ENCODE peak calls at places on chromosomes 6 and 20, in five cellular contexts. One of them, this sample, is unnamed.

GRCh38 chr20:61019322-61019721 is 232.7 kb upstream of the CDH4 start:
- DNase-seq in heart left ventricle: no peak
- DNase-seq in left lung: peak
- DNase-seq in caudate nucleus: no peak
- DNase-seq in DND-41: no peak
- DNase-seq in this sample: no peak

GRCh38 chr6:91376686-91377085 is 789.8 kb upstream of the MAP3K7 start:
- DNase-seq in heart left ventricle: no peak
- DNase-seq in left lung: peak
- DNase-seq in caudate nucleus: no peak
- DNase-seq in DND-41: no peak
- DNase-seq in this sample: no peak

GRCh38 chr6:35294308-35294945 is 3.2 kb upstream of the DEF6 start:
- DNase-seq in heart left ventricle: peak
- DNase-seq in left lung: no peak
- DNase-seq in caudate nucleus: no peak
- DNase-seq in DND-41: peak
- DNase-seq in this sample: no peak

GRCh38 chr20:51500311-51500710 is 42.2 kb downstream of the NFATC2 start:
- DNase-seq in heart left ventricle: no peak
- DNase-seq in left lung: no peak
- DNase-seq in caudate nucleus: peak
- DNase-seq in DND-41: no peak
- DNase-seq in this sample: no peak

GRCh38 chr6:2454180-2454579 is 208.8 kb upstream of the GMDS start:
- DNase-seq in heart left ventricle: no peak
- DNase-seq in left lung: no peak
- DNase-seq in caudate nucleus: no peak
- DNase-seq in DND-41: no peak
- DNase-seq in this sample: no peak

GRCh38 chr6:75117701-75118100 is 88.2 kb downstream of the COL12A1 start:
- DNase-seq in heart left ventricle: no peak
- DNase-seq in left lung: no peak
- DNase-seq in caudate nucleus: no peak
- DNase-seq in DND-41: no peak
- DNase-seq in this sample: no peak

GRCh38 chr6:111523484-111524166 is 40.6 kb upstream of the REV3L start:
- DNase-seq in heart left ventricle: no peak
- DNase-seq in left lung: no peak
- DNase-seq in caudate nucleus: no peak
- DNase-seq in DND-41: no peak
- DNase-seq in this sample: no peak

GRCh38 chr6:90062667-90063066 is 168.4 kb downstream of the GJA10 start:
- DNase-seq in heart left ventricle: no peak
- DNase-seq in left lung: no peak
- DNase-seq in caudate nucleus: no peak
- DNase-seq in DND-41: no peak
- DNase-seq in this sample: no peak

GRCh38 chr20:40471261-40471629 is 217.8 kb downstream of the MAFB start:
- DNase-seq in heart left ventricle: no peak
- DNase-seq in left lung: no peak
- DNase-seq in caudate nucleus: no peak
- DNase-seq in DND-41: no peak
- DNase-seq in this sample: no peak

GRCh38 chr6:98841589-98842488 is 7.5 kb downstream of the POU3F2 start:
- DNase-seq in heart left ventricle: no peak
- DNase-seq in left lung: no peak
- DNase-seq in caudate nucleus: no peak
- DNase-seq in DND-41: no peak
- DNase-seq in this sample: no peak

GRCh38 chr6:139654888-139655782 is 280.7 kb upstream of the CITED2 start:
- DNase-seq in heart left ventricle: no peak
- DNase-seq in left lung: no peak
- DNase-seq in caudate nucleus: no peak
- DNase-seq in DND-41: no peak
- DNase-seq in this sample: no peak

GRCh38 chr6:35370124-35370741 is 27.9 kb downstream of the PPARD start:
- DNase-seq in heart left ventricle: peak
- DNase-seq in left lung: peak
- DNase-seq in caudate nucleus: no peak
- DNase-seq in DND-41: peak
- DNase-seq in this sample: no peak

GRCh38 chr6:40642190-40642589 is 55.0 kb upstream of the LRFN2 start:
- DNase-seq in heart left ventricle: no peak
- DNase-seq in left lung: no peak
- DNase-seq in caudate nucleus: no peak
- DNase-seq in DND-41: no peak
- DNase-seq in this sample: no peak

GRCh38 chr20:48298424-48298823 is 513.1 kb upstream of the SULF2 start:
- DNase-seq in heart left ventricle: no peak
- DNase-seq in left lung: no peak
- DNase-seq in caudate nucleus: no peak
- DNase-seq in DND-41: no peak
- DNase-seq in this sample: no peak
- H3K27ac ChIP-seq in heart left ventricle: no peak
- H3K27ac ChIP-seq in left lung: no peak
- H3K27ac ChIP-seq in caudate nucleus: no peak
- H3K27ac ChIP-seq in DND-41: no peak
- H3K27ac ChIP-seq in this sample: no peak

GRCh38 chr6:121581327-121581726 is 145.9 kb downstream of the GJA1 start:
- DNase-seq in heart left ventricle: no peak
- DNase-seq in left lung: no peak
- DNase-seq in caudate nucleus: no peak
- DNase-seq in DND-41: no peak
- DNase-seq in this sample: no peak

GRCh38 chr6:121582262-121582661 is 146.8 kb downstream of the GJA1 start:
- DNase-seq in heart left ventricle: no peak
- DNase-seq in left lung: no peak
- DNase-seq in caudate nucleus: no peak
- DNase-seq in DND-41: no peak
- DNase-seq in this sample: no peak

GRCh38 chr6:121590438-121590837 is 155.0 kb downstream of the GJA1 start:
- DNase-seq in heart left ventricle: no peak
- DNase-seq in left lung: no peak
- DNase-seq in caudate nucleus: no peak
- DNase-seq in DND-41: no peak
- DNase-seq in this sample: no peak

DNA sequence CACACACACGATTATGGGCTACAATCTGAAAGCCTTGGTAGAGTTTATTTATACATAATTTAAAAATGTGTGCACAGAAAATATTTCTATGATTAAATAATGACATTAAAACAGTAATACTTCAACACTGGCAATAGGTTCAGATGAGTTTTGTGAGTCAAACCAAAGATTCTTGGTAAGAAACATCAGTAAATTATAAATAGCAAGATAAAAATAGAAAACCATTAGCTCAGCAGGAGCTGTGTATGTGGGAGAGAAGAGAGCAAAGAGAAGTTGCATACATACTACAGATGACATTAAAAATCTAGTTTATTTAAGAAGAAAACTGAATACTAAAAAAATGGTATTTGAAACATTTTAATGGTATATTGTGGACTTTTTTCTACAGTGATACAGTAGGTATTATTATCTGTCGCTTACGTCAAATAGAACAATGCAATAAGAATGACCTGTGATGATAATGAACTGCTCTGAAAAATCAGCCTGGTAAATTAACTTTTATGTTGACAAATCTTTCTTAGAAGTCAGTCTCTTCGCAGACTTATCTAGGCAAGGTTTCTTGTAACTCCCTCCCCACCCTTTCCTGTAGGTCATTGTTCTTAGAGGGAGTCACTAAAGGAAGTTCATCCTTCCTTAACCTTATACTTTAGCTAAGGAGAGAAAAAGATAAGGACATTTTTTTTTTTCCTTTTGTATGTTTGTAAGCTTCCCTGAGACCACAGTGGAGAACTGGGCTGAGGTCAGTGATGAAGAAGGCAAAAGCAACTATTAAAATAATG is 149.3 kb downstream of the GJA1 start:
- DNase-seq in heart left ventricle: no peak
- DNase-seq in left lung: no peak
- DNase-seq in caudate nucleus: no peak
- DNase-seq in DND-41: no peak
- DNase-seq in this sample: no peak
- H3K27ac ChIP-seq in heart left ventricle: peak
- H3K27ac ChIP-seq in left lung: no peak
- H3K27ac ChIP-seq in caudate nucleus: no peak
- H3K27ac ChIP-seq in DND-41: no peak
- H3K27ac ChIP-seq in this sample: no peak

GRCh38 chr20:3674995-3675900 is 6.6 kb downstream of the ADAM33 start:
- DNase-seq in heart left ventricle: no peak
- DNase-seq in left lung: no peak
- DNase-seq in caudate nucleus: no peak
- DNase-seq in DND-41: no peak
- DNase-seq in this sample: no peak

GRCh38 chr20:3678893-3679720 is 2.7 kb downstream of the ADAM33 start:
- DNase-seq in heart left ventricle: no peak
- DNase-seq in left lung: no peak
- DNase-seq in caudate nucleus: no peak
- DNase-seq in DND-41: no peak
- DNase-seq in this sample: no peak

GRCh38 chr20:3679749-3680700 is 1.8 kb downstream of the ADAM33 start:
- DNase-seq in heart left ventricle: peak
- DNase-seq in left lung: no peak
- DNase-seq in caudate nucleus: no peak
- DNase-seq in DND-41: no peak
- DNase-seq in this sample: no peak

GRCh38 chr20:3678198-3678597 is 3.6 kb downstream of the ADAM33 start:
- DNase-seq in heart left ventricle: no peak
- DNase-seq in left lung: no peak
- DNase-seq in caudate nucleus: no peak
- DNase-seq in DND-41: no peak
- DNase-seq in this sample: no peak

DNA sequence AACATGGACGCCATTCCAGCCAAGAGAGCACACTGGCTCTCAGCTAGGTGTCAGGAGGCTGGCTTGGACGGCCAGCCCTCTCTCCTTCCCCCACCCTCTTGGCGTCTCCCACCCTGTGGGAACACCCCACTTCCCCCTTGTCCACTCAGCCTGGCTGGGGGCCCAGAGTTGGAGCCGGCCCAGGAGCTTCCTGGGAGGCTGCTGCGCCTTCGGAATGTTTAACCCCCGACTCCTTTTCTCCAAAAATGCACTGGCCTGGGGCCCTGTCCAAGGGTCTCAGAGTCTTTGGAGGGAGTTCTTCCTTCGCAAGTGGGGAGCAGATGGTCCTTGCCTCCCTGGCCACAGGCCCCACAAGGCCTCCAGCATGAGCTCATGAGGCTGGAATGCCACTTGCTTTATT is 4.1 kb downstream of the ADAM33 start:
- DNase-seq in heart left ventricle: no peak
- DNase-seq in left lung: no peak
- DNase-seq in caudate nucleus: peak
- DNase-seq in DND-41: no peak
- DNase-seq in this sample: peak
- H3K27ac ChIP-seq in heart left ventricle: peak
- H3K27ac ChIP-seq in left lung: no peak
- H3K27ac ChIP-seq in caudate nucleus: no peak
- H3K27ac ChIP-seq in DND-41: no peak
- H3K27ac ChIP-seq in this sample: no peak

DNA sequence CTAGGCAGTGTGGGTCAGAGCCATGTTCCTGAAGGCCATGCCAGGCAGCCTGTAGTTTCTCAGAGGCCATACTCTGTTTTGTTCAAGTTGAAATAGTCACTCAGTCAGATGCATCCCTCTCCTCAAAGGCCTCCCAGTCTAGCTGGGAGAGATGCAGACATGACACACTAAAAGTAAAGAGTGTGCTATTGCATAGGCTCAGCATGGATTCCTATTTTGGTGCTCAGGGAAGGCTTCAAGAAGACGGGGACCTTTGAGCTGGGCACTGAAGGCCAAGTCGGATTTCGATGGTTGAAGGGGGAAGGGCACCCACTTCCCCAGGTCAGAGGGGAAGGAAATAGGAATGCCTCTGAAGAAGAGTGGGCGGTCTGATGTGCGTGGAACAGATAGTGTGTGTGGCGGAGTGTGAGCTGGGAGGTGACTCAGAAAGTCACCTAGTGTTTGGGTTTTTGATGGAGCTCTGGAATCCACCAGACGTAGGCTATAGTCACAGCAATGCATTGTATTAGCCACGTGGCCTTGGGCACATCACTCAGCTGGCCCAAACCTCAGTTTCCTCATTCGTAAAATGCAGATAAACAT is 3.7 kb downstream of the EPB41L1 start:
- DNase-seq in heart left ventricle: no peak
- DNase-seq in left lung: peak
- DNase-seq in caudate nucleus: peak
- DNase-seq in DND-41: no peak
- DNase-seq in this sample: no peak
- H3K27ac ChIP-seq in heart left ventricle: no peak
- H3K27ac ChIP-seq in left lung: no peak
- H3K27ac ChIP-seq in caudate nucleus: peak
- H3K27ac ChIP-seq in DND-41: no peak
- H3K27ac ChIP-seq in this sample: peak

GRCh38 chr6:169292340-169293124 is 38.9 kb upstream of the THBS2 start:
- DNase-seq in heart left ventricle: peak
- DNase-seq in left lung: no peak
- DNase-seq in caudate nucleus: no peak
- DNase-seq in DND-41: no peak
- DNase-seq in this sample: no peak

GRCh38 chr6:169291148-169291547 is 37.5 kb upstream of the THBS2 start:
- DNase-seq in heart left ventricle: no peak
- DNase-seq in left lung: no peak
- DNase-seq in caudate nucleus: no peak
- DNase-seq in DND-41: no peak
- DNase-seq in this sample: no peak

GRCh38 chr6:169289671-169290408 is 36.2 kb upstream of the THBS2 start:
- DNase-seq in heart left ventricle: peak
- DNase-seq in left lung: no peak
- DNase-seq in caudate nucleus: no peak
- DNase-seq in DND-41: no peak
- DNase-seq in this sample: no peak

GRCh38 chr6:169293196-169293595 is 39.5 kb upstream of the THBS2 start:
- DNase-seq in heart left ventricle: no peak
- DNase-seq in left lung: no peak
- DNase-seq in caudate nucleus: no peak
- DNase-seq in DND-41: no peak
- DNase-seq in this sample: no peak

DNA sequence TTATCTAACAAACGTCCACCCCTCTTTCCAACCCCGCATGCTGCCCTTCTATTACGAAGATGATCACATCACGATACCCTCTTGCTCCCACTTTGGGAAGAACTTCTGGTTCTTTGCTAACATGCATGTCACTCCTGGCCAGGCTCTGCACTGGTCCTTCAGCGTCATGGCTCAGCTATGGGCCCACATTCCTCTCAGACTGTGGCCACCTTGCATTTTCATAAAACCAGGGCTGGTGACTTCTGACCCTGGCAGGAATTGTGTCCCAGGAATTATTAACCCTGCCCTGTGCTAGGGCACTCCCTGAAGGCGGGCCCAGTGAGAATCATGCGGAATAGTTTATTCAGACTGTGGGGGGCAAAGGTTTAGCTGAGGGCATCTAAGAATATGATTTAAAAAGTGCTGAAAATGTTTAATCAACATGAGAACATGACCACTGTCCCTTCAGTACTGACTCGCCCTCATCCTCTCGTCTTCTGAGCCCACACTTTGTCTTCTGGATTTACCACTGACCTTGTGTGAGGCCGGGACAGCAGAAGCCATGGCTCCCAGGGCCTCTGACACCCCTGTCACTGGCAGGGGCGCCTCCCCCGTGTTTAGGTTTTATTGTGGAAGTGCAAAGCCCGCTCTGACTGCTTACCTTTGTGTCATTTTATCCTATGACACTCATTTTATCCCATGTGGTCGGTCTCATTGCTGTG is 38.1 kb upstream of the THBS2 start:
- DNase-seq in heart left ventricle: no peak
- DNase-seq in left lung: no peak
- DNase-seq in caudate nucleus: no peak
- DNase-seq in DND-41: no peak
- DNase-seq in this sample: no peak
- H3K27ac ChIP-seq in heart left ventricle: peak
- H3K27ac ChIP-seq in left lung: no peak
- H3K27ac ChIP-seq in caudate nucleus: no peak
- H3K27ac ChIP-seq in DND-41: no peak
- H3K27ac ChIP-seq in this sample: no peak